ENCODE peak calls at places on chromosomes 12 and 14, in nine cellular contexts. One of them, this sample, is unnamed.

GRCh38 chr12:47276253-47277070 is 196.7 kb upstream of the AMIGO2 start:
- DNase-seq in transverse colon: peak
- DNase-seq in stomach: no peak
- DNase-seq in GM23338: no peak
- DNase-seq in suprapubic skin: no peak
- DNase-seq in GM12892: peak
- DNase-seq in HL-60: peak
- DNase-seq in sigmoid colon: no peak
- DNase-seq in Panc1: no peak
- DNase-seq in this sample: peak

GRCh38 chr12:116319316-116319715 is 41.8 kb upstream of the MED13L start:
- DNase-seq in suprapubic skin: no peak
- DNase-seq in GM23338: no peak
- DNase-seq in sigmoid colon: no peak
- DNase-seq in GM12892: no peak
- DNase-seq in HL-60: no peak
- DNase-seq in stomach: no peak
- DNase-seq in Panc1: no peak
- DNase-seq in transverse colon: no peak
- DNase-seq in this sample: no peak

GRCh38 chr14:56243110-56243509 is 124.9 kb downstream of the PELI2 start:
- DNase-seq in sigmoid colon: no peak
- DNase-seq in Panc1: no peak
- DNase-seq in transverse colon: no peak
- DNase-seq in suprapubic skin: no peak
- DNase-seq in stomach: no peak
- DNase-seq in HL-60: no peak
- DNase-seq in GM23338: peak
- DNase-seq in GM12892: no peak
- DNase-seq in this sample: no peak

GRCh38 chr14:89927466-89927865 is 27.1 kb downstream of the EFCAB11 start:
- DNase-seq in GM23338: no peak
- DNase-seq in stomach: no peak
- DNase-seq in transverse colon: no peak
- DNase-seq in sigmoid colon: no peak
- DNase-seq in HL-60: no peak
- DNase-seq in suprapubic skin: no peak
- DNase-seq in GM12892: no peak
- DNase-seq in Panc1: no peak
- DNase-seq in this sample: no peak

GRCh38 chr14:91778217-91778616 is 46.3 kb upstream of the CATSPERB start:
- DNase-seq in stomach: no peak
- DNase-seq in HL-60: no peak
- DNase-seq in GM23338: no peak
- DNase-seq in transverse colon: no peak
- DNase-seq in sigmoid colon: no peak
- DNase-seq in suprapubic skin: no peak
- DNase-seq in Panc1: no peak
- DNase-seq in GM12892: no peak
- DNase-seq in this sample: no peak

GRCh38 chr14:67428501-67429031 is 16.6 kb upstream of the PLEK2 start:
- DNase-seq in transverse colon: peak
- DNase-seq in HL-60: no peak
- DNase-seq in sigmoid colon: no peak
- DNase-seq in stomach: peak
- DNase-seq in suprapubic skin: no peak
- DNase-seq in Panc1: no peak
- DNase-seq in GM23338: no peak
- DNase-seq in GM12892: no peak
- DNase-seq in this sample: no peak

GRCh38 chr12:1592444-1593231 is 1.7 kb downstream of the FBXL14 start:
- DNase-seq in GM23338: peak
- DNase-seq in suprapubic skin: no peak
- DNase-seq in sigmoid colon: peak
- DNase-seq in transverse colon: peak
- DNase-seq in Panc1: no peak
- DNase-seq in stomach: no peak
- DNase-seq in GM12892: peak
- DNase-seq in HL-60: no peak
- DNase-seq in this sample: no peak

GRCh38 chr14:49106721-49107689 is 479.2 kb downstream of the RPS29 start:
- DNase-seq in Panc1: no peak
- DNase-seq in GM23338: no peak
- DNase-seq in stomach: no peak
- DNase-seq in sigmoid colon: no peak
- DNase-seq in HL-60: no peak
- DNase-seq in GM12892: no peak
- DNase-seq in suprapubic skin: no peak
- DNase-seq in transverse colon: no peak
- DNase-seq in this sample: no peak

GRCh38 chr12:94426049-94426448 is 33.6 kb downstream of the CEP83 start:
- DNase-seq in HL-60: no peak
- DNase-seq in Panc1: no peak
- DNase-seq in GM12892: no peak
- DNase-seq in suprapubic skin: no peak
- DNase-seq in transverse colon: no peak
- DNase-seq in stomach: no peak
- DNase-seq in sigmoid colon: no peak
- DNase-seq in GM23338: peak
- DNase-seq in this sample: no peak

GRCh38 chr14:21505009-21505553 is 6.1 kb downstream of the METTL3 start:
- DNase-seq in stomach: no peak
- DNase-seq in suprapubic skin: no peak
- DNase-seq in HL-60: no peak
- DNase-seq in Panc1: no peak
- DNase-seq in sigmoid colon: no peak
- DNase-seq in GM23338: no peak
- DNase-seq in GM12892: no peak
- DNase-seq in transverse colon: no peak
- DNase-seq in this sample: no peak

GRCh38 chr12:84056-84455 is 17.5 kb downstream of the IQSEC3 start:
- DNase-seq in sigmoid colon: no peak
- DNase-seq in suprapubic skin: no peak
- DNase-seq in Panc1: no peak
- DNase-seq in stomach: no peak
- DNase-seq in transverse colon: no peak
- DNase-seq in GM12892: no peak
- DNase-seq in HL-60: no peak
- DNase-seq in GM23338: no peak
- DNase-seq in this sample: no peak

GRCh38 chr12:70828391-70828790 is 92.1 kb downstream of the PTPRR start:
- DNase-seq in Panc1: no peak
- DNase-seq in stomach: no peak
- DNase-seq in HL-60: no peak
- DNase-seq in sigmoid colon: no peak
- DNase-seq in GM12892: no peak
- DNase-seq in GM23338: no peak
- DNase-seq in transverse colon: no peak
- DNase-seq in suprapubic skin: no peak
- DNase-seq in this sample: no peak

GRCh38 chr12:69331482-69331845 is 16.7 kb upstream of the LYZ start:
- DNase-seq in sigmoid colon: no peak
- DNase-seq in Panc1: no peak
- DNase-seq in suprapubic skin: no peak
- DNase-seq in GM23338: no peak
- DNase-seq in transverse colon: peak
- DNase-seq in HL-60: peak
- DNase-seq in stomach: no peak
- DNase-seq in GM12892: no peak
- DNase-seq in this sample: no peak

GRCh38 chr14:51716610-51717009 is 64.9 kb downstream of the FRMD6 start:
- DNase-seq in stomach: no peak
- DNase-seq in GM23338: no peak
- DNase-seq in transverse colon: no peak
- DNase-seq in HL-60: no peak
- DNase-seq in GM12892: no peak
- DNase-seq in suprapubic skin: no peak
- DNase-seq in Panc1: no peak
- DNase-seq in sigmoid colon: no peak
- DNase-seq in this sample: no peak

GRCh38 chr12:20174776-20175175 is 193.6 kb upstream of the PDE3A start:
- DNase-seq in suprapubic skin: no peak
- DNase-seq in GM12892: no peak
- DNase-seq in transverse colon: no peak
- DNase-seq in Panc1: no peak
- DNase-seq in HL-60: no peak
- DNase-seq in stomach: no peak
- DNase-seq in sigmoid colon: no peak
- DNase-seq in GM23338: no peak
- DNase-seq in this sample: no peak

GRCh38 chr12:56488041-56488955 is at the start of gene GLS2:
- DNase-seq in sigmoid colon: peak
- DNase-seq in stomach: peak
- DNase-seq in HL-60: peak
- DNase-seq in suprapubic skin: peak
- DNase-seq in Panc1: peak
- DNase-seq in GM12892: peak
- DNase-seq in transverse colon: peak
- DNase-seq in GM23338: peak
- DNase-seq in this sample: no peak
- TF ChIP-seq POLR2AphosphoS5 in sigmoid colon: no peak
- TF ChIP-seq POLR2AphosphoS5 in stomach: no peak
- TF ChIP-seq POLR2AphosphoS5 in HL-60: no peak
- TF ChIP-seq POLR2AphosphoS5 in suprapubic skin: no peak
- TF ChIP-seq POLR2AphosphoS5 in Panc1: no peak
- TF ChIP-seq POLR2AphosphoS5 in GM12892: no peak
- TF ChIP-seq POLR2AphosphoS5 in transverse colon: no peak
- TF ChIP-seq POLR2AphosphoS5 in GM23338: peak
- TF ChIP-seq POLR2AphosphoS5 in this sample: no peak

GRCh38 chr14:75577724-75578098 is 709 bp upstream of the FLVCR2 start:
- DNase-seq in GM12892: peak
- DNase-seq in HL-60: peak
- DNase-seq in Panc1: peak
- DNase-seq in sigmoid colon: peak
- DNase-seq in GM23338: peak
- DNase-seq in stomach: peak
- DNase-seq in transverse colon: peak
- DNase-seq in suprapubic skin: peak
- DNase-seq in this sample: no peak
- TF ChIP-seq POLR2AphosphoS5 in GM12892: no peak
- TF ChIP-seq POLR2AphosphoS5 in HL-60: no peak
- TF ChIP-seq POLR2AphosphoS5 in Panc1: no peak
- TF ChIP-seq POLR2AphosphoS5 in sigmoid colon: no peak
- TF ChIP-seq POLR2AphosphoS5 in GM23338: no peak
- TF ChIP-seq POLR2AphosphoS5 in stomach: no peak
- TF ChIP-seq POLR2AphosphoS5 in transverse colon: no peak
- TF ChIP-seq POLR2AphosphoS5 in suprapubic skin: no peak
- TF ChIP-seq POLR2AphosphoS5 in this sample: no peak

DNA sequence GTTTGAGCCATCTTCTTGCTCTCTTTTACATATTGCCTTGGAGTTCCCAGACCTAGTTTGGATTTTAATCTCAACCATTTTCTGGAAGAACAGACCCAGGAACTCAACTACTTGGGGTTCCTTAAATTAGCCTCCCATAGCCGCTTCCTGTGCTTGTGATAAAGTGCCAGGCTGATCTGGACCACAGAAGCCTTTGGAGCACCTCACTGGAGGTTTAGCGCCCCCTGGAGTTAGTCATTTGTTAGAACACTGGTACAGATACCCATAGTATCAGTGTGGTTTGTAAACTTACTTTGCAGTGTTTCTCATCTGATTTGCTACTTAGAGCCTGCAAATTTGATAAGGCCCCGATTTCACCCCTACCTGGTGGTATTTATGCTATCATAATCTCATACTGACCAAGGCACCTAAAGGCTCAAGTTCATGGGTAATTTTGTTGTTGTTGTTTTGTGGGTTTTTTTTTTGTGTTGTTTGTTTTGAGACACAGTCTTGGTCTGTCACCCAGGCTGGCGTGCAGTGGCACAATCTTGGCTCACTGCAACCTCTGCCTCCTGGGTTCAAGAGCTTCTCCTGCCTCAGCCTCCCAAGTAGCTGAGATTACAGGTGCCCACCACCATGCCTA is 3.7 kb downstream of the UNC119B start:
- DNase-seq in HL-60: peak
- DNase-seq in transverse colon: peak
- DNase-seq in GM23338: peak
- DNase-seq in Panc1: peak
- DNase-seq in sigmoid colon: peak
- DNase-seq in suprapubic skin: peak
- DNase-seq in GM12892: peak
- DNase-seq in stomach: peak
- DNase-seq in this sample: peak
- TF ChIP-seq POLR2AphosphoS5 in HL-60: no peak
- TF ChIP-seq POLR2AphosphoS5 in transverse colon: no peak
- TF ChIP-seq POLR2AphosphoS5 in GM23338: no peak
- TF ChIP-seq POLR2AphosphoS5 in Panc1: no peak
- TF ChIP-seq POLR2AphosphoS5 in sigmoid colon: no peak
- TF ChIP-seq POLR2AphosphoS5 in suprapubic skin: no peak
- TF ChIP-seq POLR2AphosphoS5 in GM12892: no peak
- TF ChIP-seq POLR2AphosphoS5 in stomach: no peak
- TF ChIP-seq POLR2AphosphoS5 in this sample: no peak

GRCh38 chr14:71733210-71733883 is 198.9 kb upstream of the RGS6 start:
- DNase-seq in transverse colon: no peak
- DNase-seq in suprapubic skin: no peak
- DNase-seq in Panc1: no peak
- DNase-seq in sigmoid colon: no peak
- DNase-seq in GM23338: no peak
- DNase-seq in stomach: no peak
- DNase-seq in HL-60: no peak
- DNase-seq in GM12892: no peak
- DNase-seq in this sample: no peak

GRCh38 chr14:71731096-71731495 is 201.1 kb upstream of the RGS6 start:
- DNase-seq in Panc1: no peak
- DNase-seq in suprapubic skin: no peak
- DNase-seq in GM23338: no peak
- DNase-seq in transverse colon: no peak
- DNase-seq in HL-60: no peak
- DNase-seq in stomach: no peak
- DNase-seq in sigmoid colon: no peak
- DNase-seq in GM12892: no peak
- DNase-seq in this sample: no peak

GRCh38 chr14:71729581-71729980 is 202.6 kb upstream of the RGS6 start:
- DNase-seq in GM12892: no peak
- DNase-seq in HL-60: no peak
- DNase-seq in Panc1: no peak
- DNase-seq in sigmoid colon: no peak
- DNase-seq in suprapubic skin: no peak
- DNase-seq in stomach: no peak
- DNase-seq in GM23338: no peak
- DNase-seq in transverse colon: no peak
- DNase-seq in this sample: no peak

GRCh38 chr14:71730471-71730870 is 201.8 kb upstream of the RGS6 start:
- DNase-seq in HL-60: no peak
- DNase-seq in transverse colon: no peak
- DNase-seq in stomach: no peak
- DNase-seq in GM12892: no peak
- DNase-seq in suprapubic skin: no peak
- DNase-seq in GM23338: no peak
- DNase-seq in sigmoid colon: no peak
- DNase-seq in Panc1: no peak
- DNase-seq in this sample: no peak

DNA sequence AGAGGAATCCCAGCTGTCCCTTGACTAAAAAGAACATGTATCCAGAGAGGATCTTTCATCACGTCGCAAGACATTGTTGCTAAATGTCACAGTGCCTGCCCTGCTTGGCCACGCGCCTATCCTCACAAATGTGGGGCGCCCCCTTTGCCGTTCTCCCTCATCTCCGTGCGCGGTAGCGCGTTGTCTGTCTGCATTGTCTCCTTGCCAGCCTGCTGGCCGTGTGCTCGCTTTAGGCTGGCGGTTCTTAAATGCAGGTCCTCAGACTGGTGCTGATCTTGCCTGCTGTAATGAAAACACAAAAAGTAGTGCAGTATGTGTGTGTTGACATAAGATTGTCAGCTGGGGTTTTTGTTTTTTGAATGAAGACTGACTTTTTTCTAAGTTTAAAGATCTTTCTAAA is 198.2 kb upstream of the RGS6 start:
- DNase-seq in HL-60: no peak
- DNase-seq in Panc1: no peak
- DNase-seq in sigmoid colon: no peak
- DNase-seq in GM23338: no peak
- DNase-seq in suprapubic skin: no peak
- DNase-seq in stomach: no peak
- DNase-seq in GM12892: no peak
- DNase-seq in transverse colon: no peak
- DNase-seq in this sample: no peak
- TF ChIP-seq POLR2AphosphoS5 in HL-60: no peak
- TF ChIP-seq POLR2AphosphoS5 in Panc1: no peak
- TF ChIP-seq POLR2AphosphoS5 in sigmoid colon: no peak
- TF ChIP-seq POLR2AphosphoS5 in GM23338: no peak
- TF ChIP-seq POLR2AphosphoS5 in suprapubic skin: no peak
- TF ChIP-seq POLR2AphosphoS5 in stomach: no peak
- TF ChIP-seq POLR2AphosphoS5 in GM12892: no peak
- TF ChIP-seq POLR2AphosphoS5 in transverse colon: no peak
- TF ChIP-seq POLR2AphosphoS5 in this sample: no peak

This sample was measured in SK-N-MC.